ENCODE peak calls at places on chromosomes 13 and 19, in eight cellular contexts. C is hippocampal formation; J is K562; M is LHCN-M2; O is globus pallidus; B is stimulated activated CD4-positive, alpha-beta T cell treated with anti-CD3 and anti-CD28 coated beads, Interleukin-15, amount 100 ng/mL, for 24 hours; T is T-helper 1 cell; L is midbrain. G is an unnamed sample.

GRCh38 chr13:76019421-76020044 is 383.4 kb downstream of the LMO7 start:
- DNase-seq in C (peak), J (no peak), M (no peak), O (peak), B (peak), T (no peak), L (peak), G (no peak)

GRCh38 chr13:31172535-31172934 is 10.8 kb upstream of the HSPH1 start:
- DNase-seq in C (no peak), J (no peak), M (peak), O (no peak), B (no peak), T (no peak), L (no peak), G (peak)

GRCh38 chr13:51243832-51244231 is 21.6 kb downstream of the FAM124A start:
- DNase-seq in C (peak), J (no peak), M (no peak), O (no peak), B (no peak), T (no peak), L (peak), G (no peak)

GRCh38 chr13:70987043-70987442 is 878.8 kb upstream of the KLHL1 start:
- DNase-seq in C (no peak), J (no peak), M (no peak), O (no peak), B (no peak), T (no peak), L (no peak), G (no peak)

GRCh38 chr13:76879211-76879875 is 6.9 kb downstream of the KCTD12 start:
- DNase-seq in C (peak), J (no peak), M (peak), O (peak), B (peak), T (peak), L (peak), G (peak)

GRCh38 chr19:32234663-32235217 is 110.7 kb upstream of the ZNF507 start:
- DNase-seq in C (no peak), J (no peak), M (no peak), O (no peak), B (no peak), T (no peak), L (no peak), G (no peak)

GRCh38 chr19:9128171-9128570 is 1.4 kb upstream of the OR7G3 start:
- DNase-seq in C (no peak), J (no peak), M (peak), O (no peak), B (no peak), T (no peak), L (no peak), G (no peak)

GRCh38 chr13:26050568-26051230 is 1.1 kb downstream of the SHISA2 start:
- DNase-seq in C (peak), J (no peak), M (peak), O (peak), B (peak), T (no peak), L (peak), G (no peak)

GRCh38 chr19:6214881-6215541 is 64.8 kb downstream of the MLLT1 start:
- DNase-seq in C (no peak), J (no peak), M (no peak), O (no peak), B (no peak), T (no peak), L (no peak), G (no peak)

GRCh38 chr13:38394777-38395504 is 45.3 kb downstream of the UFM1 start:
- DNase-seq in C (no peak), J (no peak), M (peak), O (no peak), B (no peak), T (no peak), L (no peak), G (peak)

GRCh38 chr13:98541211-98541610 is 35.7 kb downstream of the STK24 start:
- DNase-seq in C (no peak), J (no peak), M (no peak), O (no peak), B (no peak), T (no peak), L (peak), G (peak)

GRCh38 chr13:20814224-20814910 is 40.6 kb upstream of the EEF1AKMT1 start:
- DNase-seq in C (no peak), J (no peak), M (peak), O (no peak), B (no peak), T (no peak), L (no peak), G (peak)

GRCh38 chr13:29514720-29515310 is 80.7 kb downstream of the SLC7A1 start:
- DNase-seq in C (no peak), J (no peak), M (no peak), O (no peak), B (no peak), T (no peak), L (no peak), G (no peak)

GRCh38 chr19:34426096-34426661 is 2.0 kb upstream of the UBA2 start:
- DNase-seq in C (no peak), J (no peak), M (no peak), O (no peak), B (no peak), T (no peak), L (no peak), G (no peak)

GRCh38 chr13:114019367-114019766 is 45.5 kb upstream of the C13orf46 start:
- DNase-seq in C (no peak), J (peak), M (peak), O (no peak), B (peak), T (no peak), L (no peak), G (no peak)

GRCh38 chr19:478236-478888 is 17.5 kb upstream of the SHC2 start:
- DNase-seq in C (peak), J (no peak), M (no peak), O (no peak), B (no peak), T (no peak), L (no peak), G (no peak)

GRCh38 chr13:37047032-37047431 is 12.5 kb downstream of the SUPT20H start:
- DNase-seq in C (no peak), J (no peak), M (no peak), O (no peak), B (no peak), T (no peak), L (no peak), G (no peak)

GRCh38 chr13:73702419-73703071 is 431.7 kb downstream of the KLF12 start:
- DNase-seq in C (no peak), J (no peak), M (no peak), O (no peak), B (peak), T (peak), L (no peak), G (peak)

GRCh38 chr13:78601124-78601885 is 2.0 kb downstream of the POU4F1 start:
- DNase-seq in C (no peak), J (no peak), M (no peak), O (no peak), B (peak), T (peak), L (no peak), G (peak)

GRCh38 chr13:55566334-55566733 is 1574.4 kb upstream of the PRR20A start:
- DNase-seq in C (no peak), J (no peak), M (no peak), O (no peak), B (no peak), T (no peak), L (no peak), G (no peak)

GRCh38 chr19:28701491-28701890 is 511.5 kb downstream of the UQCRFS1 start:
- DNase-seq in C (no peak), J (no peak), M (peak), O (no peak), B (no peak), T (no peak), L (no peak), G (peak)

GRCh38 chr19:15381429-15381828 is 1.8 kb upstream of the AKAP8 start:
- DNase-seq in C (no peak), J (no peak), M (no peak), O (no peak), B (no peak), T (no peak), L (no peak), G (no peak)

GRCh38 chr13:59774511-59774911 is 389.2 kb downstream of the DIAPH3 start:
- DNase-seq in C (no peak), J (no peak), M (peak), O (no peak), B (no peak), T (no peak), L (no peak), G (peak)

GRCh38 chr13:91747164-91747563 is 348.7 kb downstream of the GPC5 start:
- DNase-seq in C (no peak), J (no peak), M (no peak), O (peak), B (no peak), T (no peak), L (peak), G (no peak)

GRCh38 chr19:6095760-6096159 is 14.5 kb downstream of the RFX2 start:
- DNase-seq in C (no peak), J (no peak), M (no peak), O (no peak), B (no peak), T (no peak), L (no peak), G (no peak)

GRCh38 chr19:14809272-14810057 is 25.5 kb downstream of the OR7A5 start:
- DNase-seq in C (no peak), J (no peak), M (no peak), O (no peak), B (no peak), T (no peak), L (no peak), G (no peak)

GRCh38 chr19:46486358-46486757 is 9.3 kb downstream of the PNMA8B start:
- DNase-seq in C (no peak), J (no peak), M (no peak), O (no peak), B (no peak), T (no peak), L (no peak), G (no peak)

GRCh38 chr19:29326351-29326750 is 113.4 kb upstream of the UQCRFS1 start:
- DNase-seq in C (no peak), J (no peak), M (no peak), O (no peak), B (peak), T (no peak), L (no peak), G (no peak)

GRCh38 chr13:112733112-112733511 is 43.3 kb downstream of the ATP11A start:
- DNase-seq in C (no peak), J (no peak), M (no peak), O (no peak), B (no peak), T (no peak), L (no peak), G (no peak)

GRCh38 chr19:15331419-15332310 is 674 bp downstream of the BRD4 start:
- DNase-seq in C (peak), J (peak), M (peak), O (peak), B (peak), T (peak), L (peak), G (no peak)

GRCh38 chr13:109868583-109869311 is 82.4 kb upstream of the IRS2 start:
- DNase-seq in C (no peak), J (no peak), M (peak), O (no peak), B (no peak), T (no peak), L (no peak), G (peak)

GRCh38 chr19:55579766-55580621 is 654 bp downstream of the ZNF579 start:
- DNase-seq in C (no peak), J (peak), M (no peak), O (no peak), B (peak), T (no peak), L (no peak), G (no peak)

GRCh38 chr13:95530178-95530577 is 22.3 kb upstream of the CLDN10 start:
- DNase-seq in C (no peak), J (no peak), M (peak), O (no peak), B (no peak), T (no peak), L (no peak), G (peak)

GRCh38 chr19:13033819-13034611 is 38.7 kb downstream of the NFIX start:
- DNase-seq in C (peak), J (peak), M (peak), O (peak), B (peak), T (peak), L (no peak), G (peak)

GRCh38 chr19:15128162-15128770 is 21.1 kb downstream of the SYDE1 start:
- DNase-seq in C (no peak), J (no peak), M (no peak), O (no peak), B (no peak), T (no peak), L (no peak), G (no peak)

GRCh38 chr13:38641164-38641948 is 45.5 kb upstream of the FREM2 start:
- DNase-seq in C (no peak), J (peak), M (peak), O (no peak), B (no peak), T (no peak), L (no peak), G (no peak)

GRCh38 chr13:97387487-97388353 is 46.2 kb upstream of the RAP2A start:
- DNase-seq in C (no peak), J (no peak), M (no peak), O (no peak), B (no peak), T (no peak), L (no peak), G (no peak)

GRCh38 chr13:113653264-113654174 is 4.5 kb downstream of the ATP4B start:
- DNase-seq in C (no peak), J (no peak), M (no peak), O (no peak), B (no peak), T (no peak), L (no peak), G (no peak)